ENCODE peak calls at places on chromosomes 2 and 18, in eight cellular contexts. C, R, P, X, F, L, V and K are unnamed samples. For H3K4me1, the result is how much of the 10 kb centered on the place peaks cover.

GRCh38 chr18:61845212-61845611 is 47.6 kb downstream of the RNF152 start:
- DNase-seq in C (no peak), R (no peak), P (no peak), X (no peak), F (no peak), L (no peak), V (peak), K (no peak)

GRCh38 chr2:144071461-144071860 is 448.5 kb downstream of the ZEB2 start:
- DNase-seq in C (no peak), R (no peak), P (no peak), X (peak), F (no peak), L (no peak), V (no peak), K (no peak)

GRCh38 chr2:74418312-74418711 is 3.1 kb downstream of the C2orf81 start:
- DNase-seq in C (no peak), R (no peak), P (peak), X (no peak), F (no peak), L (no peak), V (peak), K (peak)

GRCh38 chr2:136015688-136016087 is 30.3 kb upstream of the DARS1 start:
- DNase-seq in C (no peak), R (no peak), P (no peak), X (no peak), F (no peak), L (no peak), V (no peak), K (no peak)

GRCh38 chr2:236527198-236527640 is 42.4 kb upstream of the ACKR3 start:
- DNase-seq in C (no peak), R (no peak), P (no peak), X (no peak), F (no peak), L (no peak), V (no peak), K (no peak)

GRCh38 chr18:76518073-76518472 is 23.0 kb upstream of the ZNF516 start:
- DNase-seq in C (no peak), R (no peak), P (no peak), X (peak), F (no peak), L (no peak), V (no peak), K (no peak)

GRCh38 chr2:174688079-174688478 is 76.2 kb downstream of the CHRNA1 start:
- DNase-seq in C (peak), R (no peak), P (no peak), X (no peak), F (no peak), L (peak), V (no peak), K (no peak)

GRCh38 chr2:224682121-224682520 is 34.0 kb downstream of the CCDC195 start:
- DNase-seq in C (no peak), R (no peak), P (no peak), X (no peak), F (no peak), L (no peak), V (no peak), K (no peak)

GRCh38 chr18:59697236-59697932 is at the start of gene CCBE1:
- DNase-seq in C (no peak), R (peak), P (no peak), X (peak), F (peak), L (peak), V (peak), K (peak)

GRCh38 chr2:136765256-136765735 is at the start of gene THSD7B:
- DNase-seq in C (peak), R (no peak), P (no peak), X (peak), F (no peak), L (no peak), V (peak), K (no peak)

GRCh38 chr2:127106457-127106997 is 427 bp downstream of the BIN1 start:
- DNase-seq in C (no peak), R (no peak), P (peak), X (peak), F (no peak), L (no peak), V (peak), K (no peak)

GRCh38 chr2:234136461-234136860 is 86.0 kb downstream of the SPP2 start:
- DNase-seq in C (peak), R (no peak), P (no peak), X (peak), F (no peak), L (no peak), V (no peak), K (no peak)

GRCh38 chr2:241773511-241774418 is 2.9 kb upstream of the GAL3ST2 start:
- DNase-seq in C (no peak), R (no peak), P (peak), X (no peak), F (no peak), L (no peak), V (peak), K (no peak)

GRCh38 chr2:11738589-11739436 is 7.6 kb upstream of the LPIN1 start:
- DNase-seq in C (peak), R (peak), P (peak), X (peak), F (peak), L (peak), V (no peak), K (no peak)

GRCh38 chr2:179936654-179937053 is 70.4 kb downstream of the CWC22 start:
- DNase-seq in C (peak), R (peak), P (no peak), X (peak), F (peak), L (peak), V (no peak), K (no peak)

GRCh38 chr18:45621068-45621511 is 5.8 kb downstream of the SLC14A2 start:
- DNase-seq in C (peak), R (peak), P (no peak), X (peak), F (peak), L (peak), V (no peak), K (no peak)

GRCh38 chr2:157264099-157264498 is 6.6 kb downstream of the GALNT5 start:
- DNase-seq in C (no peak), R (no peak), P (no peak), X (no peak), F (no peak), L (no peak), V (no peak), K (no peak)

GRCh38 chr2:88903744-88904353 is 212.4 kb downstream of the RPIA start:
- DNase-seq in C (peak), R (peak), P (no peak), X (peak), F (no peak), L (peak), V (no peak), K (no peak)

GRCh38 chr2:241924069-241924908 is 54.8 kb downstream of the RTP5 start:
- DNase-seq in C (no peak), R (no peak), P (no peak), X (no peak), F (no peak), L (no peak), V (no peak), K (no peak)

GRCh38 chr2:760001-760400 is 82.8 kb upstream of the TMEM18 start:
- DNase-seq in C (no peak), R (no peak), P (no peak), X (no peak), F (no peak), L (no peak), V (no peak), K (no peak)

GRCh38 chr2:49351531-49351930 is 197.2 kb upstream of the FSHR start:
- DNase-seq in C (no peak), R (no peak), P (no peak), X (peak), F (no peak), L (no peak), V (no peak), K (no peak)

GRCh38 chr2:64644240-64645013 is 9.3 kb downstream of the SERTAD2 start:
- DNase-seq in C (peak), R (peak), P (peak), X (peak), F (peak), L (peak), V (peak), K (peak)

GRCh38 chr18:10047237-10047636 is 133.4 kb downstream of the VAPA start:
- DNase-seq in C (no peak), R (no peak), P (no peak), X (no peak), F (no peak), L (no peak), V (no peak), K (no peak)

GRCh38 chr2:180776924-180777323 is 203.5 kb upstream of the UBE2E3 start:
- DNase-seq in C (no peak), R (no peak), P (no peak), X (no peak), F (no peak), L (no peak), V (no peak), K (no peak)

GRCh38 chr2:11865378-11865777 is 118.9 kb downstream of the LPIN1 start:
- DNase-seq in C (no peak), R (no peak), P (no peak), X (no peak), F (no peak), L (no peak), V (no peak), K (no peak)

GRCh38 chr2:227862741-227863588 is 8.5 kb upstream of the DAW1 start:
- DNase-seq in C (no peak), R (peak), P (no peak), X (peak), F (no peak), L (peak), V (peak), K (no peak)

GRCh38 chr2:158045362-158045761 is 56.3 kb upstream of the UPP2 start:
- DNase-seq in C (no peak), R (peak), P (no peak), X (peak), F (no peak), L (peak), V (no peak), K (no peak)

GRCh38 chr2:40625849-40626248 is 174.0 kb upstream of the SLC8A1 start:
- DNase-seq in C (no peak), R (no peak), P (no peak), X (no peak), F (no peak), L (no peak), V (no peak), K (no peak)

GRCh38 chr18:55119434-55119833 is 160.2 kb upstream of the CCDC68 start:
- DNase-seq in C (no peak), R (no peak), P (no peak), X (no peak), F (no peak), L (no peak), V (no peak), K (no peak)

GRCh38 chr2:149125031-149125725 is 86.7 kb downstream of the LYPD6B start:
- DNase-seq in C (no peak), R (peak), P (no peak), X (peak), F (no peak), L (no peak), V (no peak), K (no peak)

DNA sequence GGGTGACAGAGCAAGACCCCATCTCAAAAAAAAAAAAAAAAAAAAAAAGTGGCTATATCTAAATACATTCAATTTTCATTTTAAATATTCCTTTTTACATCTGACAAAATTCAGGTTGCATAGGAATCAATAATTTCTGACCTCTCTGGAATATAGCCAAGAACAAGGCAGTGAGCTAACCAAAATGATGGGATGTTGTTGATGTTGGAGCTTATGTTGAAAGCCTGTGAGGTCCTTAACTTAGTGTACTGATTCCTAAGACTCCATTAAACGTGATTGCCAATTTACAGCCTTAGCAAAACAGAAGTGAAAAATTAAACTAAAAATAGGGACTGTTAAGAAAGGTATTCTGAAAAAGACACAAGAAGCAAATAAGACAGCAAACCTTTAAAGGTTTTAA is 109.7 kb downstream of the MEP1B start:
- DNase-seq in C (no peak), R (no peak), P (no peak), X (no peak), F (no peak), L (no peak), V (no peak), K (no peak)
- H3K27ac ChIP-seq in C (no peak), R (no peak), P (no peak), X (no peak), F (no peak), L (no peak), V (no peak), K (no peak)

GRCh38 chr18:12015697-12016062 is 34.4 kb downstream of the IMPA2 start:
- DNase-seq in C (no peak), R (peak), P (no peak), X (no peak), F (peak), L (no peak), V (no peak), K (peak)
- H3K4me1 ChIP-seq in C (under half), R (half or more), P (under half), X (under half), F (half or more), L (under half), V (half or more), K (under half)

GRCh38 chr2:95258271-95258670 is 16.0 kb upstream of the PROM2 start:
- DNase-seq in C (no peak), R (no peak), P (no peak), X (no peak), F (no peak), L (no peak), V (no peak), K (no peak)

GRCh38 chr2:95261602-95262001 is 12.6 kb upstream of the PROM2 start:
- DNase-seq in C (no peak), R (no peak), P (no peak), X (peak), F (no peak), L (no peak), V (no peak), K (no peak)

GRCh38 chr2:95264626-95265025 is 9.6 kb upstream of the PROM2 start:
- DNase-seq in C (no peak), R (no peak), P (no peak), X (no peak), F (no peak), L (no peak), V (no peak), K (no peak)

GRCh38 chr2:95262896-95263542 is 11.2 kb upstream of the PROM2 start:
- DNase-seq in C (no peak), R (no peak), P (no peak), X (no peak), F (no peak), L (no peak), V (no peak), K (no peak)

DNA sequence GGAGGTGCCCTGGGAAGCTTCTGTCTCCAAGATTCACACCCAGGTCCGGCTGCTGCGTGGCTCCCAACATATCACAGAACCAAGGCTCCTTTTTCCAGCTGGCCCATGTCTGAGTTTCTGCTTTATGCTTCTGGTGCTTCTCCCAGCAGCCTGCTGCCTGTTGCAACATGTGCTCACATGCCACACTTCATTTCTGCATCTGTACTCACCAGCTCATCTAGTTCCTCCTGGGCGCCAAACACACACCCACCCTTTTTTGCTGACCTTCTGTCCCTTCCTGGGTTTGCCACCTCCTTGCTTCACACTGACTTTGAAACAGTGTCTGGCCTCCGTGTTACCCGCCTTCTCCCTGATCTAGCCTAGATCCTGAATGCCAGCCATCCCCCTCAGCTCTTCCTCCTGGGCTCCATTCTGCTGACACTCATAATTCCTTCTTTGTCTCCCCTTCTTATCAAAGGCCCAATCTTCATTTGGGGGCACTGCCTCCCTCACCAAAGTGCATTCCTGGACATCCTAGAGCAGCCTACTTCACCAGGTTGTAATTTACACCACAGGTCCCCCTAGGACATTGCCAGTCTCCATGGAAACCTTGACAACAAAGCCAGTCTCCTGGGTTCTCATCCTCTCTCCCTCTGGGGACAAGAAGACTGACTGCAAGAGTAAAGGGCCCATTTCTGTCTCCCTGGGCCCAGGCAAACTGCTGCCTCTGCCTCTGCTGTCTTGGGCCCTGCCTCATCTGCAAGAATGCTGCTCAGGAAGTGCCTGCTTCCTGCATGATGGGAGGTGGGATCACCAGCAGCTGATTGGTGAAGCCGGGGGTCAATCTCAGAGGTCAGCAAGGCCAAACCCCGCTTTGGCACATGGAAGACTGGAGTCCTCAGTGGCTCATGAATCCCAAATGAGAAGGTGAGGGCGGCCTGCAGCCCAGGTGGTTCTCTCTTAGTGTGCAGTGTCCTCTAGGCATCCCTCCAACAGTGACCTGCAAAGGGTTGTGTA is 13.9 kb upstream of the PROM2 start:
- DNase-seq in C (no peak), R (no peak), P (no peak), X (no peak), F (no peak), L (no peak), V (no peak), K (no peak)
- H3K27ac ChIP-seq in C (no peak), R (no peak), P (no peak), X (no peak), F (no peak), L (no peak), V (no peak), K (no peak)

GRCh38 chr2:237697586-237698337 is 70.4 kb downstream of the LRRFIP1 start:
- DNase-seq in C (peak), R (no peak), P (no peak), X (peak), F (no peak), L (no peak), V (no peak), K (no peak)

GRCh38 chr2:237695201-237695780 is 67.9 kb downstream of the LRRFIP1 start:
- DNase-seq in C (peak), R (no peak), P (no peak), X (no peak), F (no peak), L (peak), V (no peak), K (no peak)

GRCh38 chr2:237694423-237695194 is 67.2 kb downstream of the LRRFIP1 start:
- DNase-seq in C (peak), R (no peak), P (no peak), X (no peak), F (no peak), L (no peak), V (no peak), K (peak)

GRCh38 chr2:237698338-237698694 is 70.9 kb downstream of the LRRFIP1 start:
- DNase-seq in C (peak), R (no peak), P (no peak), X (no peak), F (no peak), L (no peak), V (no peak), K (no peak)

GRCh38 chr2:237696471-237696870 is 69.1 kb downstream of the LRRFIP1 start:
- DNase-seq in C (peak), R (no peak), P (no peak), X (no peak), F (peak), L (no peak), V (no peak), K (peak)
- H3K4me1 ChIP-seq in C (half or more), R (half or more), P (under half), X (half or more), F (half or more), L (under half), V (half or more), K (half or more)

GRCh38 chr2:10328667-10329583 is 26.2 kb downstream of the HPCAL1 start:
- DNase-seq in C (no peak), R (no peak), P (no peak), X (no peak), F (no peak), L (no peak), V (no peak), K (no peak)
- H3K27ac ChIP-seq in C (no peak), R (no peak), P (no peak), X (peak), F (no peak), L (peak), V (peak), K (peak)

GRCh38 chr2:26241928-26242436 is 2.5 kb downstream of the HADHA start:
- DNase-seq in C (no peak), R (no peak), P (no peak), X (no peak), F (no peak), L (no peak), V (no peak), K (no peak)
- H3K4me1 ChIP-seq in C (under half), R (half or more), P (under half), X (under half), F (under half), L (under half), V (under half), K (half or more)

GRCh38 chr2:171316220-171316619 is 117.6 kb downstream of the METTL8 start:
- DNase-seq in C (no peak), R (no peak), P (no peak), X (peak), F (no peak), L (no peak), V (no peak), K (no peak)

GRCh38 chr2:171316755-171317337 is 116.9 kb downstream of the METTL8 start:
- DNase-seq in C (no peak), R (no peak), P (no peak), X (peak), F (no peak), L (no peak), V (no peak), K (no peak)

GRCh38 chr2:171318463-171318934 is 115.3 kb downstream of the METTL8 start:
- DNase-seq in C (no peak), R (no peak), P (peak), X (peak), F (peak), L (no peak), V (no peak), K (no peak)

GRCh38 chr2:171317492-171318125 is 116.2 kb downstream of the METTL8 start:
- DNase-seq in C (no peak), R (no peak), P (no peak), X (no peak), F (peak), L (no peak), V (no peak), K (no peak)

GRCh38 chr2:171315781-171316180 is 118.0 kb downstream of the METTL8 start:
- DNase-seq in C (no peak), R (no peak), P (no peak), X (peak), F (no peak), L (no peak), V (no peak), K (no peak)
- H3K27ac ChIP-seq in C (no peak), R (no peak), P (no peak), X (peak), F (no peak), L (no peak), V (no peak), K (no peak)

DNA sequence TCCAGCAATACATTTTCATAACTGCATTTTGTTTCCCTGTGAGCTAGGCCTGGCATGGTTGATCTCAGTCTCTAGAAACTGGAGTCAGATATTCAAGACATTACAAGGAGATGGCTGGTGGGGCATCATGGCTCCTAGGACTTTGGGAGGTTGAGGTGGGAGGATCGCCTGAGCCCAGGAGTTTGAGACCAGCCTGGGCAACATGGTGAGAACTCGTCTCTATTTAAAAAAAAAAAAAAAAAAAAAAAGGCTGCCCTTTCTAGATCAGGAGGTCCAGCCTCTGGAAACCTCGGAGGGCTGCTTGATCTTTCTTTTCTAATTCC is 362 bp upstream of the VAMP8 start:
- DNase-seq in C (no peak), R (no peak), P (no peak), X (no peak), F (no peak), L (no peak), V (no peak), K (no peak)
- H3K4me1 ChIP-seq in C (under half), R (under half), P (under half), X (under half), F (under half), L (under half), V (under half), K (under half)